ENCODE peak calls at places on chromosomes 13 and 19, in seven cellular contexts. E is left ventricle myocardium inferior, K is breast epithelium, S is PC-3, U is K562, X is mucosa of descending colon, O is cardiac muscle cell. I is an unnamed sample.

GRCh38 chr13:40017662-40018262 is 362.3 kb downstream of the COG6 start:
- DNase-seq in E (no peak), K (no peak), S (no peak), U (no peak), X (no peak), O (no peak), I (no peak)

GRCh38 chr13:40370662-40371061 is 295.8 kb downstream of the FOXO1 start:
- DNase-seq in E (no peak), K (no peak), S (no peak), U (no peak), X (no peak), O (no peak), I (no peak)

GRCh38 chr19:28289294-28290063 is 923.5 kb downstream of the UQCRFS1 start:
- DNase-seq in E (no peak), K (no peak), S (no peak), U (no peak), X (peak; percentile 74), O (no peak), I (no peak)

GRCh38 chr13:112776971-112777370 is 87.1 kb downstream of the ATP11A start:
- DNase-seq in E (no peak), K (no peak), S (no peak), U (no peak), X (no peak), O (no peak), I (no peak)

GRCh38 chr13:64078480-64078936 is 2662.9 kb upstream of the PCDH20 start:
- DNase-seq in E (no peak), K (no peak), S (no peak), U (no peak), X (peak; percentile 31), O (no peak), I (no peak)

GRCh38 chr13:75537401-75538365 is at the start of gene COMMD6:
- DNase-seq in E (peak; percentile 80), K (peak; percentile 70), S (peak; percentile 84), U (peak; percentile 76), X (peak; percentile 87), O (peak; percentile 86), I (peak; percentile 87)

GRCh38 chr13:74413482-74413881 is 279.3 kb upstream of the KLF12 start:
- DNase-seq in E (no peak), K (no peak), S (no peak), U (no peak), X (no peak), O (no peak), I (no peak)

GRCh38 chr13:19960673-19961015 is 2.1 kb downstream of the ZMYM2 start:
- DNase-seq in E (no peak), K (no peak), S (no peak), U (no peak), X (no peak), O (no peak), I (no peak)

GRCh38 chr19:49491030-49491803 is 3.8 kb downstream of the RPL13A start:
- DNase-seq in E (no peak), K (no peak), S (no peak), U (peak; percentile 15), X (no peak), O (no peak), I (no peak)

GRCh38 chr13:46607768-46608553 is 55.0 kb downstream of the LRCH1 start:
- DNase-seq in E (no peak), K (no peak), S (peak; percentile 28), U (no peak), X (no peak), O (no peak), I (no peak)

GRCh38 chr19:6362351-6362801 is 1.0 kb downstream of the CLPP start:
- DNase-seq in E (no peak), K (no peak), S (no peak), U (no peak), X (no peak), O (no peak), I (no peak)

GRCh38 chr13:46386996-46387851 is at the start of gene RUBCNL:
- DNase-seq in E (peak; percentile 34), K (no peak), S (peak; percentile 63), U (peak; percentile 13), X (peak; percentile 87), O (peak; percentile 70), I (peak; percentile 50)

GRCh38 chr19:6528544-6529121 is 2.2 kb upstream of the TNFSF9 start:
- DNase-seq in E (peak; percentile 74), K (no peak), S (no peak), U (no peak), X (peak; percentile 70), O (peak; percentile 1), I (peak; percentile 60)

GRCh38 chr13:50867641-50867952 is 24.1 kb upstream of the DLEU7 start:
- DNase-seq in E (no peak), K (no peak), S (no peak), U (no peak), X (no peak), O (no peak), I (no peak)

GRCh38 chr19:28609944-28610343 is 603.0 kb downstream of the UQCRFS1 start:
- DNase-seq in E (no peak), K (no peak), S (no peak), U (no peak), X (no peak), O (no peak), I (no peak)

GRCh38 chr19:49861541-49862410 is 5.6 kb downstream of the PNKP start:
- DNase-seq in E (no peak), K (no peak), S (no peak), U (no peak), X (no peak), O (no peak), I (no peak)

GRCh38 chr19:6551607-6552450 is 21.0 kb downstream of the TNFSF9 start:
- DNase-seq in E (no peak), K (no peak), S (no peak), U (peak; percentile 86), X (peak; percentile 71), O (peak; percentile 72), I (no peak)

GRCh38 chr13:20728579-20729300 is 25.2 kb downstream of the IL17D start:
- DNase-seq in E (no peak), K (no peak), S (peak; percentile 19), U (no peak), X (no peak), O (no peak), I (no peak)

GRCh38 chr19:35048911-35049411 is 7.4 kb downstream of the HPN start:
- DNase-seq in E (peak; percentile 75), K (no peak), S (no peak), U (no peak), X (peak; percentile 42), O (no peak), I (peak; percentile 67)

GRCh38 chr19:4369109-4369887 is 25.9 kb downstream of the MPND start:
- DNase-seq in E (peak; percentile 46), K (peak; percentile 65), S (no peak), U (peak; percentile 41), X (peak; percentile 89), O (no peak), I (peak; percentile 79)

GRCh38 chr13:41315466-41316047 is 4.5 kb downstream of the NAA16 start:
- DNase-seq in E (no peak), K (no peak), S (no peak), U (no peak), X (no peak), O (no peak), I (no peak)

GRCh38 chr19:44822177-44822576 is 13.3 kb downstream of the BCAM start:
- DNase-seq in E (no peak), K (no peak), S (no peak), U (peak; percentile 5), X (no peak), O (no peak), I (no peak)

GRCh38 chr13:108070491-108070890 is 144.8 kb downstream of the LIG4 start:
- DNase-seq in E (no peak), K (no peak), S (no peak), U (no peak), X (no peak), O (no peak), I (no peak)

GRCh38 chr13:46698910-46699460 is 98.0 kb downstream of the ESD start:
- DNase-seq in E (no peak), K (no peak), S (no peak), U (no peak), X (no peak), O (no peak), I (no peak)

GRCh38 chr19:19461671-19462622 is 53.4 kb downstream of the TSSK6 start:
- DNase-seq in E (peak; percentile 58), K (no peak), S (no peak), U (peak; percentile 81), X (peak; percentile 80), O (peak; percentile 96), I (peak; percentile 81)
- H3K4me3 ChIP-seq in E (peak overlapping the region; percentile 31), K (no peak overlapping the region), S (no peak overlapping the region), U (no peak overlapping the region), X (no peak overlapping the region), O (peak overlapping the region; percentile 5), I (no peak overlapping the region)

GRCh38 chr19:38715540-38715939 is 28.7 kb downstream of the CAPN12 start:
- DNase-seq in E (peak; percentile 76), K (no peak), S (no peak), U (no peak), X (no peak), O (no peak), I (peak; percentile 81)
- H3K4me1 ChIP-seq in E (peaks cover 100% of the 10 kb centered on the region), K (peaks cover 31% of the 10 kb centered on the region), S (no peaks in the 10 kb centered on the region), U (no peaks in the 10 kb centered on the region), X (peaks cover 2% of the 10 kb centered on the region), O (no peaks in the 10 kb centered on the region), I (peaks cover 85% of the 10 kb centered on the region)

GRCh38 chr13:100852146-100852545 is 177.6 kb upstream of the TMTC4 start:
- DNase-seq in E (no peak), K (no peak), S (no peak), U (no peak), X (no peak), O (no peak), I (no peak)

GRCh38 chr13:100854091-100854490 is 179.5 kb upstream of the TMTC4 start:
- DNase-seq in E (no peak), K (no peak), S (no peak), U (no peak), X (no peak), O (peak; percentile 66), I (no peak)

GRCh38 chr13:100848304-100848703 is 173.7 kb upstream of the TMTC4 start:
- DNase-seq in E (no peak), K (no peak), S (no peak), U (peak; percentile 4), X (no peak), O (no peak), I (no peak)
- TF ChIP-seq CTCF in E (no peak), K (no peak), S (peak; percentile 15), U (peak; percentile 10), X (no peak), O (no peak), I (no peak)

GRCh38 chr19:51337861-51338562 is 3.9 kb downstream of the VSIG10L start:
- DNase-seq in E (no peak), K (no peak), S (no peak), U (no peak), X (no peak), O (no peak), I (no peak)

GRCh38 chr19:51337141-51337860 is 4.6 kb downstream of the VSIG10L start:
- DNase-seq in E (no peak), K (no peak), S (no peak), U (no peak), X (no peak), O (no peak), I (no peak)

GRCh38 chr19:51339313-51339686 is 2.6 kb downstream of the VSIG10L start:
- DNase-seq in E (no peak), K (peak; percentile 23), S (no peak), U (peak; percentile 35), X (no peak), O (no peak), I (no peak)

GRCh38 chr19:51339687-51340656 is 2.0 kb downstream of the VSIG10L start:
- DNase-seq in E (peak; percentile 98), K (peak; percentile 97), S (peak; percentile 98), U (peak; percentile 97), X (peak; percentile 99), O (peak; percentile 98), I (peak; percentile 99)

GRCh38 chr19:51338563-51339312 is 3.2 kb downstream of the VSIG10L start:
- DNase-seq in E (peak; percentile 78), K (peak; percentile 74), S (peak; percentile 88), U (peak; percentile 87), X (peak; percentile 89), O (peak; percentile 91), I (peak; percentile 84)
- H3K4me3 ChIP-seq in E (peak overlapping the region; percentile 78), K (peak overlapping the region; percentile 67), S (peak overlapping the region; percentile 72), U (peak overlapping the region; percentile 67), X (peak overlapping the region; percentile 22), O (peak overlapping the region; percentile 62), I (peak overlapping the region; percentile 49)

I was measured in heart left ventricle.